ENCODE peak calls at places on chromosomes 1 and 21, in five cellular contexts. L, O, N, E and S are unnamed samples.

GRCh38 chr21:31133243-31133830 is 95.1 kb upstream of the KRTAP19-8 start:
- DNase-seq in N (no peak), L (no peak), O (no peak), E (no peak), S (no peak)

GRCh38 chr1:93328809-93329477 is 16.8 kb upstream of the DR1 start:
- DNase-seq in N (no peak), L (no peak), E (no peak), O (no peak), S (no peak)

GRCh38 chr1:203570805-203571204 is 55.8 kb upstream of the ATP2B4 start:
- DNase-seq in O (no peak), L (no peak), E (no peak), N (no peak), S (no peak)

GRCh38 chr1:209630383-209631219 is 21.6 kb downstream of the LAMB3 start:
- DNase-seq in L (no peak), O (no peak), E (no peak), N (no peak), S (no peak)

GRCh38 chr1:60697204-60697994 is 385.0 kb upstream of the NFIA start:
- DNase-seq in E (no peak), O (no peak), N (no peak), L (no peak), S (no peak)

GRCh38 chr1:11752359-11753208 is 9.4 kb upstream of the C1orf167 start:
- DNase-seq in N (no peak), E (no peak), L (no peak), O (no peak), S (no peak)

GRCh38 chr1:53982762-53983101 is 35.3 kb downstream of the LDLRAD1 start:
- DNase-seq in E (no peak), N (no peak), L (no peak), O (no peak), S (no peak)

GRCh38 chr1:234326493-234327366 is 46.5 kb upstream of the COA6 start:
- DNase-seq in E (peak), L (peak), O (peak), N (no peak), S (peak)

GRCh38 chr1:91699339-91699970 is 186.5 kb downstream of the TGFBR3 start:
- DNase-seq in O (no peak), E (no peak), N (no peak), L (no peak), S (no peak)

GRCh38 chr1:229640455-229640854 is 14.4 kb downstream of the URB2 start:
- DNase-seq in N (no peak), O (no peak), L (no peak), E (no peak), S (no peak)

GRCh38 chr1:44832068-44832700 is 10.9 kb downstream of the PTCH2 start:
- DNase-seq in L (no peak), O (no peak), E (no peak), N (no peak), S (no peak)